ENCODE peak calls at places on chromosome 7, in nine cellular contexts. X is NCI-H1436; T is T-cell; M is CD4-positive, CD25-positive, alpha-beta regulatory T cell; P is tibial nerve; F is SK-N-DZ; C is activated CD4-positive, alpha-beta T cell treated with anti-CD3 and anti-CD28 coated beads, Interleukin-2, amount 50 U/mL, for 1 hour; R is kidney tubule cell; Y is fibroblast of lung. Q is an unnamed sample.

GRCh38 chr7:116138202-116138801 is 72.0 kb upstream of the TES start:
- DNase-seq in X (peak; percentile 22), C (no peak), T (peak; percentile 9), M (peak; percentile 78), P (peak; percentile 28), Y (peak; percentile 70), R (peak; percentile 69), F (peak; percentile 47), Q (peak; percentile 13)

GRCh38 chr7:26060713-26061339 is 91.2 kb upstream of the NFE2L3 start:
- DNase-seq in R (no peak), Y (no peak), P (no peak), T (no peak), X (no peak), F (no peak), C (no peak), M (peak; percentile 45), Q (no peak)

GRCh38 chr7:140453273-140453672 is 26.0 kb downstream of the MKRN1 start:
- DNase-seq in T (no peak), C (no peak), X (no peak), M (no peak), R (no peak), F (no peak), P (no peak), Y (no peak), Q (no peak)

GRCh38 chr7:131107343-131108211 is 220.1 kb upstream of the MKLN1 start:
- DNase-seq in F (peak; percentile 61), Y (peak; percentile 73), X (peak; percentile 56), T (peak; percentile 77), M (peak; percentile 94), P (peak; percentile 92), R (peak; percentile 74), C (peak; percentile 62), Q (peak; percentile 17)

GRCh38 chr7:150903627-150904026 is 51.3 kb downstream of the AOC1 start:
- DNase-seq in M (peak; percentile 22), F (no peak), T (no peak), X (no peak), P (no peak), Y (peak; percentile 78), R (peak; percentile 85), C (no peak), Q (no peak)

GRCh38 chr7:26813426-26813825 is 51.0 kb downstream of the SKAP2 start:
- DNase-seq in T (no peak), P (no peak), X (no peak), F (no peak), Y (peak; percentile 77), R (peak; percentile 14), C (no peak), M (no peak), Q (no peak)

GRCh38 chr7:82348251-82348650 is 95.3 kb downstream of the CACNA2D1 start:
- DNase-seq in M (no peak), C (no peak), R (no peak), F (no peak), X (no peak), T (no peak), P (no peak), Y (peak; percentile 16), Q (no peak)

GRCh38 chr7:105097619-105098018 is 83.6 kb downstream of the KMT2E start:
- DNase-seq in C (no peak), X (no peak), P (no peak), T (no peak), R (no peak), M (no peak), F (no peak), Y (peak; percentile 81), Q (no peak)

GRCh38 chr7:92255308-92255707 is 9.5 kb downstream of the ANKIB1 start:
- DNase-seq in F (no peak), T (no peak), Y (peak; percentile 97), R (peak; percentile 86), P (no peak), X (no peak), M (no peak), C (no peak), Q (no peak)

GRCh38 chr7:35019179-35019729 is 18.0 kb downstream of the DPY19L1 start:
- DNase-seq in F (no peak), X (no peak), T (no peak), M (no peak), C (no peak), R (no peak), P (no peak), Y (no peak), Q (no peak)

GRCh38 chr7:35605760-35606159 is 89.2 kb downstream of the HERPUD2 start:
- DNase-seq in M (no peak), F (no peak), C (no peak), X (no peak), T (no peak), R (peak; percentile 60), P (peak; percentile 32), Y (peak; percentile 77), Q (no peak)

GRCh38 chr7:134845461-134845860 is 66.0 kb downstream of the CALD1 start:
- DNase-seq in Y (no peak), P (no peak), M (peak; percentile 53), F (no peak), C (no peak), R (peak; percentile 40), T (no peak), X (no peak), Q (no peak)

GRCh38 chr7:4268040-4268965 is 413.8 kb upstream of the FOXK1 start:
- DNase-seq in F (no peak), P (no peak), R (no peak), X (no peak), T (no peak), C (no peak), M (no peak), Y (no peak), Q (no peak)

GRCh38 chr7:89623018-89623672 is 531.1 kb upstream of the STEAP1 start:
- DNase-seq in R (peak; percentile 59), T (peak; percentile 7), X (peak; percentile 24), F (peak; percentile 61), Y (peak; percentile 8), C (no peak), M (peak; percentile 9), P (peak; percentile 37), Q (no peak)

GRCh38 chr7:102834999-102835398 is 77.8 kb upstream of the LRRC17 start:
- DNase-seq in P (no peak), Y (peak; percentile 96), M (peak; percentile 80), X (no peak), C (no peak), T (no peak), F (no peak), R (peak; percentile 89), Q (no peak)

GRCh38 chr7:27961255-27961654 is 219.3 kb downstream of the JAZF1 start:
- DNase-seq in C (no peak), F (no peak), T (no peak), R (peak; percentile 68), Y (peak; percentile 64), P (no peak), X (no peak), M (no peak), Q (no peak)

GRCh38 chr7:102296514-102296913 is 9.8 kb downstream of the SH2B2 start:
- DNase-seq in M (no peak), X (no peak), F (no peak), C (no peak), T (no peak), P (no peak), R (no peak), Y (no peak), Q (no peak)

GRCh38 chr7:17108049-17108584 is 190.3 kb upstream of the AHR start:
- DNase-seq in X (no peak), Y (no peak), R (no peak), M (no peak), C (no peak), T (no peak), P (no peak), F (no peak), Q (no peak)

Q was measured in neural crest cell.